ENCODE peak calls at places on chromosomes 4 and X, in nine cellular contexts. One of them, this sample, is unnamed. For H3K36me3 and H3K4me1, the result is how much of the 10 kb centered on the place peaks cover.

GRCh38 chr4:72067051-72067450 is 35.3 kb downstream of the NPFFR2 start:
- DNase-seq in breast epithelium: no peak
- DNase-seq in stomach: no peak
- DNase-seq in CD4-positive, alpha-beta memory T cell: no peak
- DNase-seq in IMR-90: no peak
- DNase-seq in tibial artery: no peak
- DNase-seq in heart right ventricle: no peak
- DNase-seq in naive thymus-derived CD4-positive, alpha-beta T cell: no peak
- DNase-seq in GM23338: no peak
- DNase-seq in this sample: no peak

GRCh38 chr4:187380181-187380581 is 615.4 kb upstream of the ZFP42 start:
- DNase-seq in breast epithelium: no peak
- DNase-seq in stomach: no peak
- DNase-seq in CD4-positive, alpha-beta memory T cell: no peak
- DNase-seq in IMR-90: peak
- DNase-seq in tibial artery: no peak
- DNase-seq in heart right ventricle: no peak
- DNase-seq in naive thymus-derived CD4-positive, alpha-beta T cell: no peak
- DNase-seq in GM23338: peak
- DNase-seq in this sample: peak

GRCh38 chr4:154807042-154807630 is 26.1 kb downstream of the RBM46 start:
- DNase-seq in breast epithelium: no peak
- DNase-seq in stomach: no peak
- DNase-seq in CD4-positive, alpha-beta memory T cell: peak
- DNase-seq in IMR-90: peak
- DNase-seq in tibial artery: no peak
- DNase-seq in heart right ventricle: no peak
- DNase-seq in naive thymus-derived CD4-positive, alpha-beta T cell: no peak
- DNase-seq in GM23338: peak
- DNase-seq in this sample: no peak

GRCh38 chrX:117138070-117138469 is 675.3 kb upstream of the CT83 start:
- DNase-seq in breast epithelium: no peak
- DNase-seq in stomach: no peak
- DNase-seq in CD4-positive, alpha-beta memory T cell: no peak
- DNase-seq in IMR-90: no peak
- DNase-seq in tibial artery: no peak
- DNase-seq in heart right ventricle: no peak
- DNase-seq in naive thymus-derived CD4-positive, alpha-beta T cell: no peak
- DNase-seq in GM23338: no peak
- DNase-seq in this sample: no peak

GRCh38 chr4:17544831-17545234 is 29.9 kb downstream of the CLRN2 start:
- DNase-seq in breast epithelium: no peak
- DNase-seq in stomach: peak
- DNase-seq in CD4-positive, alpha-beta memory T cell: no peak
- DNase-seq in IMR-90: no peak
- DNase-seq in tibial artery: no peak
- DNase-seq in heart right ventricle: no peak
- DNase-seq in naive thymus-derived CD4-positive, alpha-beta T cell: no peak
- DNase-seq in GM23338: no peak
- DNase-seq in this sample: no peak

GRCh38 chrX:123962006-123962485 is 540 bp downstream of the STAG2 start:
- DNase-seq in breast epithelium: no peak
- DNase-seq in stomach: no peak
- DNase-seq in CD4-positive, alpha-beta memory T cell: peak
- DNase-seq in IMR-90: no peak
- DNase-seq in tibial artery: no peak
- DNase-seq in heart right ventricle: no peak
- DNase-seq in naive thymus-derived CD4-positive, alpha-beta T cell: peak
- DNase-seq in GM23338: peak
- DNase-seq in this sample: no peak

GRCh38 chr4:89549907-89550306 is 242.3 kb upstream of the GPRIN3 start:
- DNase-seq in breast epithelium: no peak
- DNase-seq in stomach: no peak
- DNase-seq in CD4-positive, alpha-beta memory T cell: no peak
- DNase-seq in IMR-90: peak
- DNase-seq in tibial artery: no peak
- DNase-seq in heart right ventricle: no peak
- DNase-seq in naive thymus-derived CD4-positive, alpha-beta T cell: no peak
- DNase-seq in GM23338: no peak
- DNase-seq in this sample: no peak

GRCh38 chr4:121711263-121712000 is 14.7 kb upstream of the ANXA5 start:
- DNase-seq in breast epithelium: peak
- DNase-seq in stomach: peak
- DNase-seq in CD4-positive, alpha-beta memory T cell: no peak
- DNase-seq in IMR-90: peak
- DNase-seq in tibial artery: peak
- DNase-seq in heart right ventricle: peak
- DNase-seq in naive thymus-derived CD4-positive, alpha-beta T cell: no peak
- DNase-seq in GM23338: peak
- DNase-seq in this sample: peak

GRCh38 chrX:15310117-15310516 is 5.3 kb downstream of the ASB11 start:
- DNase-seq in breast epithelium: no peak
- DNase-seq in stomach: peak
- DNase-seq in CD4-positive, alpha-beta memory T cell: no peak
- DNase-seq in IMR-90: peak
- DNase-seq in tibial artery: peak
- DNase-seq in heart right ventricle: no peak
- DNase-seq in naive thymus-derived CD4-positive, alpha-beta T cell: no peak
- DNase-seq in GM23338: no peak
- DNase-seq in this sample: no peak

GRCh38 chrX:50081282-50081955 is 119.4 kb downstream of the AKAP4 start:
- DNase-seq in breast epithelium: no peak
- DNase-seq in stomach: peak
- DNase-seq in CD4-positive, alpha-beta memory T cell: no peak
- DNase-seq in IMR-90: peak
- DNase-seq in tibial artery: peak
- DNase-seq in heart right ventricle: peak
- DNase-seq in naive thymus-derived CD4-positive, alpha-beta T cell: no peak
- DNase-seq in GM23338: peak
- DNase-seq in this sample: peak

GRCh38 chrX:9466115-9466495 is 1.2 kb downstream of the TBL1X start:
- DNase-seq in breast epithelium: no peak
- DNase-seq in stomach: peak
- DNase-seq in CD4-positive, alpha-beta memory T cell: no peak
- DNase-seq in IMR-90: peak
- DNase-seq in tibial artery: peak
- DNase-seq in heart right ventricle: peak
- DNase-seq in naive thymus-derived CD4-positive, alpha-beta T cell: no peak
- DNase-seq in GM23338: peak
- DNase-seq in this sample: peak

GRCh38 chrX:20906571-20906970 is 467.6 kb upstream of the CNKSR2 start:
- DNase-seq in breast epithelium: no peak
- DNase-seq in stomach: no peak
- DNase-seq in CD4-positive, alpha-beta memory T cell: no peak
- DNase-seq in IMR-90: no peak
- DNase-seq in tibial artery: no peak
- DNase-seq in heart right ventricle: no peak
- DNase-seq in naive thymus-derived CD4-positive, alpha-beta T cell: no peak
- DNase-seq in GM23338: no peak
- DNase-seq in this sample: no peak

GRCh38 chrX:86263526-86263925 is 115.3 kb downstream of the DACH2 start:
- DNase-seq in breast epithelium: no peak
- DNase-seq in stomach: no peak
- DNase-seq in CD4-positive, alpha-beta memory T cell: no peak
- DNase-seq in IMR-90: no peak
- DNase-seq in tibial artery: no peak
- DNase-seq in heart right ventricle: no peak
- DNase-seq in naive thymus-derived CD4-positive, alpha-beta T cell: no peak
- DNase-seq in GM23338: peak
- DNase-seq in this sample: no peak

GRCh38 chrX:16239211-16239610 is 71.9 kb downstream of the MAGEB17 start:
- DNase-seq in breast epithelium: no peak
- DNase-seq in stomach: no peak
- DNase-seq in CD4-positive, alpha-beta memory T cell: no peak
- DNase-seq in IMR-90: peak
- DNase-seq in tibial artery: no peak
- DNase-seq in heart right ventricle: no peak
- DNase-seq in naive thymus-derived CD4-positive, alpha-beta T cell: no peak
- DNase-seq in GM23338: no peak
- DNase-seq in this sample: no peak

GRCh38 chrX:97898798-97899197 is 1015.1 kb downstream of the RPA4 start:
- DNase-seq in breast epithelium: no peak
- DNase-seq in stomach: no peak
- DNase-seq in CD4-positive, alpha-beta memory T cell: no peak
- DNase-seq in IMR-90: peak
- DNase-seq in tibial artery: no peak
- DNase-seq in heart right ventricle: no peak
- DNase-seq in naive thymus-derived CD4-positive, alpha-beta T cell: no peak
- DNase-seq in GM23338: no peak
- DNase-seq in this sample: no peak

GRCh38 chrX:41449615-41450014 is 2.5 kb downstream of the NYX start:
- DNase-seq in breast epithelium: no peak
- DNase-seq in stomach: no peak
- DNase-seq in CD4-positive, alpha-beta memory T cell: no peak
- DNase-seq in IMR-90: peak
- DNase-seq in tibial artery: no peak
- DNase-seq in heart right ventricle: no peak
- DNase-seq in naive thymus-derived CD4-positive, alpha-beta T cell: no peak
- DNase-seq in GM23338: no peak
- DNase-seq in this sample: no peak

GRCh38 chr4:71595576-71596108 is 188.2 kb downstream of the GC start:
- DNase-seq in breast epithelium: no peak
- DNase-seq in stomach: no peak
- DNase-seq in CD4-positive, alpha-beta memory T cell: no peak
- DNase-seq in IMR-90: no peak
- DNase-seq in tibial artery: no peak
- DNase-seq in heart right ventricle: no peak
- DNase-seq in naive thymus-derived CD4-positive, alpha-beta T cell: no peak
- DNase-seq in GM23338: no peak
- DNase-seq in this sample: no peak

GRCh38 chr4:95000076-95000648 is 242.4 kb downstream of the BMPR1B start:
- DNase-seq in breast epithelium: no peak
- DNase-seq in stomach: no peak
- DNase-seq in CD4-positive, alpha-beta memory T cell: no peak
- DNase-seq in IMR-90: no peak
- DNase-seq in tibial artery: no peak
- DNase-seq in heart right ventricle: no peak
- DNase-seq in naive thymus-derived CD4-positive, alpha-beta T cell: no peak
- DNase-seq in GM23338: no peak
- DNase-seq in this sample: no peak

GRCh38 chr4:94995684-94996394 is 238.1 kb downstream of the BMPR1B start:
- DNase-seq in breast epithelium: no peak
- DNase-seq in stomach: no peak
- DNase-seq in CD4-positive, alpha-beta memory T cell: no peak
- DNase-seq in IMR-90: peak
- DNase-seq in tibial artery: no peak
- DNase-seq in heart right ventricle: no peak
- DNase-seq in naive thymus-derived CD4-positive, alpha-beta T cell: no peak
- DNase-seq in GM23338: peak
- DNase-seq in this sample: no peak
- H3K4me3 ChIP-seq in breast epithelium: no peak
- H3K4me3 ChIP-seq in stomach: peak
- H3K4me3 ChIP-seq in CD4-positive, alpha-beta memory T cell: no peak
- H3K4me3 ChIP-seq in IMR-90: no peak
- H3K4me3 ChIP-seq in tibial artery: no peak
- H3K4me3 ChIP-seq in heart right ventricle: peak
- H3K4me3 ChIP-seq in naive thymus-derived CD4-positive, alpha-beta T cell: no peak
- H3K4me3 ChIP-seq in GM23338: no peak
- H3K4me3 ChIP-seq in this sample: no peak

GRCh38 chr4:183700407-183700806 is 41.3 kb downstream of the TRAPPC11 start:
- DNase-seq in breast epithelium: no peak
- DNase-seq in stomach: no peak
- DNase-seq in CD4-positive, alpha-beta memory T cell: no peak
- DNase-seq in IMR-90: no peak
- DNase-seq in tibial artery: no peak
- DNase-seq in heart right ventricle: no peak
- DNase-seq in naive thymus-derived CD4-positive, alpha-beta T cell: no peak
- DNase-seq in GM23338: no peak
- DNase-seq in this sample: no peak
- H3K36me3 ChIP-seq in breast epithelium: under half
- H3K36me3 ChIP-seq in stomach: half or more
- H3K36me3 ChIP-seq in CD4-positive, alpha-beta memory T cell: half or more
- H3K36me3 ChIP-seq in IMR-90: under half
- H3K36me3 ChIP-seq in tibial artery: half or more
- H3K36me3 ChIP-seq in heart right ventricle: half or more
- H3K36me3 ChIP-seq in naive thymus-derived CD4-positive, alpha-beta T cell: under half
- H3K36me3 ChIP-seq in GM23338: under half
- H3K36me3 ChIP-seq in this sample: under half

GRCh38 chr4:39067451-39067850 is 5.4 kb downstream of the KLHL5 start:
- DNase-seq in breast epithelium: no peak
- DNase-seq in stomach: no peak
- DNase-seq in CD4-positive, alpha-beta memory T cell: no peak
- DNase-seq in IMR-90: no peak
- DNase-seq in tibial artery: no peak
- DNase-seq in heart right ventricle: no peak
- DNase-seq in naive thymus-derived CD4-positive, alpha-beta T cell: no peak
- DNase-seq in GM23338: no peak
- DNase-seq in this sample: no peak
- H3K4me1 ChIP-seq in breast epithelium: under half
- H3K4me1 ChIP-seq in stomach: under half
- H3K4me1 ChIP-seq in CD4-positive, alpha-beta memory T cell: under half
- H3K4me1 ChIP-seq in IMR-90: under half
- H3K4me1 ChIP-seq in tibial artery: under half
- H3K4me1 ChIP-seq in heart right ventricle: under half
- H3K4me1 ChIP-seq in naive thymus-derived CD4-positive, alpha-beta T cell: under half
- H3K4me1 ChIP-seq in GM23338: under half
- H3K4me1 ChIP-seq in this sample: under half

GRCh38 chr4:159252491-159252890 is 149.6 kb downstream of the RAPGEF2 start:
- DNase-seq in breast epithelium: no peak
- DNase-seq in stomach: no peak
- DNase-seq in CD4-positive, alpha-beta memory T cell: no peak
- DNase-seq in IMR-90: no peak
- DNase-seq in tibial artery: no peak
- DNase-seq in heart right ventricle: no peak
- DNase-seq in naive thymus-derived CD4-positive, alpha-beta T cell: no peak
- DNase-seq in GM23338: no peak
- DNase-seq in this sample: no peak

GRCh38 chr4:159250751-159251325 is 148.0 kb downstream of the RAPGEF2 start:
- DNase-seq in breast epithelium: no peak
- DNase-seq in stomach: no peak
- DNase-seq in CD4-positive, alpha-beta memory T cell: no peak
- DNase-seq in IMR-90: no peak
- DNase-seq in tibial artery: no peak
- DNase-seq in heart right ventricle: no peak
- DNase-seq in naive thymus-derived CD4-positive, alpha-beta T cell: no peak
- DNase-seq in GM23338: no peak
- DNase-seq in this sample: no peak

DNA sequence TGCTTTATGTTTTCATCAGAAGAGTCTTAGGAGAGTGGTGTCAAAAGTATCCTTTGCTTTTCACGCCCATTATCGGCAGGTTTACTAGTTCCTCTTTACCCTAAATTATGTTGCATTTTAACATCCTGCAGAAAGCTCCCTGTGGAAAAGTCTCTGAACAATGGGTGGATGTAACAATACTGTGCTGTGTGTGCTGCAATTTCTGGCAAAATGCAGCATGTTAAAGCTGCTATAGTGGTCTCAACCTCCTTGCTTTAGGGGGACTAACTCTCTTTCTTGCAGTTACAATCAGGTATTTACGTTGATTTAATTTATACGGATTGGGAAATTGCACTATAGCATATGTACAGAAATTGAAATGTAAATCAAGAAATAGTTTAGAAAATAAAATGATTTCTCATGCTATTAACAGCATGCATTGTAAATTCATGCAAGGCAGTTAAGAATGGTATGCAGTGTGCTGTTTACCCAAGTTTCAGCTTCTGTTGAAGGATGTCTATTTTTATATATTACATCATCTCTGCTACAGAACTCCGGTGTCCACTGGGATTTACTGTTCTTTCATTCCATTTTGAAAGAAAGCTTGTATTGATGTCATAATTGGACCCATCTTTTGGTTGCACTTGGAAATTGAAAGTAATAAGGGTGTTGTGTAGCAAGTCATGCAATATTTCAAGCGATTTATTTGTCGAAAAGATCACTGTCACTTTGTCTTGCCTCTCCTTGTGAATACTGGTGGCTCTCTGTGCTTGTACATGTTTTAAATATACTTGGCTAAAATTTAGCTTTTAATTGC is 145.7 kb downstream of the RAPGEF2 start:
- DNase-seq in breast epithelium: no peak
- DNase-seq in stomach: no peak
- DNase-seq in CD4-positive, alpha-beta memory T cell: no peak
- DNase-seq in IMR-90: peak
- DNase-seq in tibial artery: no peak
- DNase-seq in heart right ventricle: no peak
- DNase-seq in naive thymus-derived CD4-positive, alpha-beta T cell: no peak
- DNase-seq in GM23338: no peak
- DNase-seq in this sample: no peak
- H3K4me3 ChIP-seq in breast epithelium: peak
- H3K4me3 ChIP-seq in stomach: peak
- H3K4me3 ChIP-seq in CD4-positive, alpha-beta memory T cell: no peak
- H3K4me3 ChIP-seq in IMR-90: peak
- H3K4me3 ChIP-seq in tibial artery: peak
- H3K4me3 ChIP-seq in heart right ventricle: peak
- H3K4me3 ChIP-seq in naive thymus-derived CD4-positive, alpha-beta T cell: no peak
- H3K4me3 ChIP-seq in GM23338: no peak
- H3K4me3 ChIP-seq in this sample: no peak

This sample was measured in mucosa of descending colon.